ENCODE peak calls at places on chromosomes 12 and 14, in ten cellular contexts. D is kidney tubule cell, F is dorsolateral prefrontal cortex, L is SW 1271, O is KBM-7, J is NCI-H1092, M is NCI-H2081, T is non-pigmented ciliary epithelial cell, S is mammary epithelial cell, R is aorta. E is an unnamed sample.

GRCh38 chr14:106318700-106319099 is 792.3 kb downstream of the TMEM121 start:
- DNase-seq in D (no peak), F (no peak), L (no peak), O (peak; percentile 42), J (no peak), M (no peak), T (no peak), S (no peak), R (no peak), E (peak; percentile 45)

GRCh38 chr12:120972870-120973543 is 5.3 kb upstream of the HNF1A start:
- DNase-seq in D (peak; percentile 96), F (no peak), L (no peak), O (no peak), J (no peak), M (peak; percentile 24), T (no peak), S (no peak), R (no peak), E (no peak)

GRCh38 chr12:31366104-31366621 is 40.2 kb upstream of the SINHCAF start:
- DNase-seq in D (no peak), F (no peak), L (no peak), O (no peak), J (no peak), M (no peak), T (no peak), S (no peak), R (no peak), E (no peak)

GRCh38 chr14:65336191-65336591 is 76.3 kb upstream of the FUT8 start:
- DNase-seq in D (peak; percentile 38), F (no peak), L (no peak), O (no peak), J (no peak), M (no peak), T (no peak), S (no peak), R (no peak), E (no peak)

GRCh38 chr14:97416550-97416949 is 619.4 kb downstream of the VRK1 start:
- DNase-seq in D (no peak), F (no peak), L (no peak), O (no peak), J (no peak), M (no peak), T (no peak), S (no peak), R (no peak), E (no peak)

GRCh38 chr14:72451081-72451972 is 442.6 kb downstream of the DPF3 start:
- DNase-seq in D (peak; percentile 42), F (no peak), L (no peak), O (no peak), J (no peak), M (no peak), T (no peak), S (no peak), R (no peak), E (peak; percentile 47)

GRCh38 chr14:98598576-98598975 is 673.4 kb downstream of the BCL11B start:
- DNase-seq in D (no peak), F (no peak), L (no peak), O (no peak), J (no peak), M (no peak), T (no peak), S (no peak), R (no peak), E (no peak)

GRCh38 chr14:66359500-66359899 is 126.7 kb upstream of the CCDC196 start:
- DNase-seq in D (peak; percentile 68), F (no peak), L (no peak), O (peak; percentile 43), J (peak; percentile 69), M (peak; percentile 50), T (peak; percentile 34), S (peak; percentile 25), R (no peak), E (peak; percentile 46)

GRCh38 chr14:69690042-69690441 is 76.9 kb upstream of the SRSF5 start:
- DNase-seq in D (no peak), F (no peak), L (no peak), O (no peak), J (no peak), M (no peak), T (no peak), S (no peak), R (no peak), E (no peak)

GRCh38 chr12:74339211-74339610 is 198.4 kb upstream of the ATXN7L3B start:
- DNase-seq in D (no peak), F (no peak), L (no peak), O (no peak), J (no peak), M (no peak), T (no peak), S (no peak), R (no peak), E (no peak)

GRCh38 chr14:66979083-66979974 is 209.9 kb upstream of the GARIN2 start:
- DNase-seq in D (no peak), F (no peak), L (no peak), O (no peak), J (no peak), M (no peak), T (no peak), S (no peak), R (no peak), E (no peak)

GRCh38 chr12:72338437-72338836 is 66.3 kb downstream of the TRHDE start:
- DNase-seq in D (no peak), F (no peak), L (no peak), O (no peak), J (no peak), M (no peak), T (no peak), S (no peak), R (no peak), E (no peak)

GRCh38 chr14:59754256-59754655 is 116.3 kb downstream of the RTN1 start:
- DNase-seq in D (no peak), F (no peak), L (no peak), O (no peak), J (no peak), M (no peak), T (peak; percentile 20), S (no peak), R (no peak), E (no peak)

GRCh38 chr12:47863467-47863866 is 41.3 kb downstream of the VDR start:
- DNase-seq in D (no peak), F (no peak), L (no peak), O (no peak), J (no peak), M (no peak), T (no peak), S (peak; percentile 91), R (no peak), E (no peak)

GRCh38 chr14:85528080-85528881 is 1.7 kb upstream of the FLRT2 start:
- DNase-seq in D (peak; percentile 82), F (no peak), L (peak; percentile 11), O (no peak), J (no peak), M (peak; percentile 60), T (peak; percentile 86), S (peak; percentile 77), R (no peak), E (no peak)

GRCh38 chr12:93521225-93521854 is 51.1 kb upstream of the SOCS2 start:
- DNase-seq in D (peak; percentile 27), F (no peak), L (no peak), O (no peak), J (no peak), M (no peak), T (no peak), S (no peak), R (no peak), E (no peak)

GRCh38 chr12:38662851-38663250 is 242.5 kb downstream of the CPNE8 start:
- DNase-seq in D (no peak), F (no peak), L (no peak), O (no peak), J (no peak), M (no peak), T (no peak), S (peak; percentile 26), R (no peak), E (no peak)

GRCh38 chr12:32901553-32901952 is 5.0 kb upstream of the PKP2 start:
- DNase-seq in D (no peak), F (no peak), L (no peak), O (no peak), J (no peak), M (no peak), T (no peak), S (peak; percentile 80), R (no peak), E (no peak)

GRCh38 chr12:49789992-49790391 is 38.2 kb downstream of the NCKAP5L start:
- DNase-seq in D (no peak), F (no peak), L (no peak), O (no peak), J (no peak), M (peak; percentile 11), T (no peak), S (no peak), R (no peak), E (no peak)

GRCh38 chr12:74790958-74791357 is 253.3 kb downstream of the ATXN7L3B start:
- DNase-seq in D (no peak), F (no peak), L (no peak), O (no peak), J (no peak), M (no peak), T (no peak), S (no peak), R (no peak), E (no peak)

GRCh38 chr14:77148510-77149231 is 7.1 kb upstream of the ZDHHC22 start:
- DNase-seq in D (no peak), F (no peak), L (no peak), O (no peak), J (peak; percentile 10), M (no peak), T (no peak), S (no peak), R (no peak), E (no peak)

GRCh38 chr14:51443195-51444018 is 203.4 kb downstream of the TMX1 start:
- DNase-seq in D (no peak), F (no peak), L (no peak), O (no peak), J (no peak), M (no peak), T (no peak), S (no peak), R (no peak), E (no peak)

GRCh38 chr14:92380582-92380981 is 57.6 kb downstream of the SLC24A4 start:
- DNase-seq in D (no peak), F (no peak), L (no peak), O (no peak), J (no peak), M (no peak), T (no peak), S (no peak), R (no peak), E (no peak)

GRCh38 chr12:115785548-115785947 is 491.9 kb downstream of the MED13L start:
- DNase-seq in D (no peak), F (no peak), L (no peak), O (peak; percentile 3), J (no peak), M (no peak), T (no peak), S (no peak), R (no peak), E (no peak)

GRCh38 chr14:104245075-104245474 is 106.7 kb downstream of the KIF26A start:
- DNase-seq in D (no peak), F (no peak), L (no peak), O (no peak), J (no peak), M (no peak), T (no peak), S (no peak), R (no peak), E (no peak)